ENCODE peak calls at places on chromosomes 3 and 15, in four cellular contexts. One of them, this sample, is unnamed.

GRCh38 chr15:96947830-96948229 is 617.3 kb downstream of the NR2F2 start:
- DNase-seq in WTC11: peak; percentile 38
- DNase-seq in K562: no peak
- DNase-seq in HepG2: no peak
- DNase-seq in this sample: no peak

GRCh38 chr3:119716998-119717397 is 14.2 kb downstream of the CFAP91 start:
- DNase-seq in WTC11: no peak
- DNase-seq in K562: no peak
- DNase-seq in HepG2: peak; percentile 80
- DNase-seq in this sample: no peak

GRCh38 chr15:37931868-37932267 is 2.6 kb upstream of the TMCO5A start:
- DNase-seq in WTC11: no peak
- DNase-seq in K562: no peak
- DNase-seq in HepG2: no peak
- DNase-seq in this sample: no peak

GRCh38 chr3:16943857-16944256 is 59.1 kb downstream of the PLCL2 start:
- DNase-seq in WTC11: no peak
- DNase-seq in K562: no peak
- DNase-seq in HepG2: no peak
- DNase-seq in this sample: no peak

GRCh38 chr3:43632269-43632733 is 10.5 kb upstream of the ANO10 start:
- DNase-seq in WTC11: no peak
- DNase-seq in K562: peak; percentile 53
- DNase-seq in HepG2: no peak
- DNase-seq in this sample: no peak

GRCh38 chr3:89571707-89572106 is 464.3 kb downstream of the EPHA3 start:
- DNase-seq in WTC11: no peak
- DNase-seq in K562: no peak
- DNase-seq in HepG2: no peak
- DNase-seq in this sample: no peak

GRCh38 chr3:56025316-56025715 is 443.0 kb downstream of the ERC2 start:
- DNase-seq in WTC11: no peak
- DNase-seq in K562: no peak
- DNase-seq in HepG2: no peak
- DNase-seq in this sample: no peak

GRCh38 chr3:58651268-58651667 is 15.3 kb downstream of the FAM3D start:
- DNase-seq in WTC11: no peak
- DNase-seq in K562: no peak
- DNase-seq in HepG2: no peak
- DNase-seq in this sample: no peak

GRCh38 chr3:30368978-30369377 is 237.4 kb upstream of the TGFBR2 start:
- DNase-seq in WTC11: no peak
- DNase-seq in K562: no peak
- DNase-seq in HepG2: no peak
- DNase-seq in this sample: no peak

GRCh38 chr3:100427694-100428093 is 26.4 kb downstream of the LNP1 start:
- DNase-seq in WTC11: no peak
- DNase-seq in K562: no peak
- DNase-seq in HepG2: no peak
- DNase-seq in this sample: no peak

GRCh38 chr3:14680716-14681115 is 5.8 kb downstream of the C3orf20 start:
- DNase-seq in WTC11: no peak
- DNase-seq in K562: no peak
- DNase-seq in HepG2: peak; percentile 64
- DNase-seq in this sample: no peak

GRCh38 chr3:32304510-32304909 is 66.0 kb downstream of the CMTM8 start:
- DNase-seq in WTC11: no peak
- DNase-seq in K562: no peak
- DNase-seq in HepG2: peak; percentile 88
- DNase-seq in this sample: no peak

GRCh38 chr3:184337315-184337714 is at the start of gene FAM131A:
- DNase-seq in WTC11: no peak
- DNase-seq in K562: no peak
- DNase-seq in HepG2: no peak
- DNase-seq in this sample: no peak

GRCh38 chr3:187880438-187880837 is 135.2 kb upstream of the BCL6 start:
- DNase-seq in WTC11: no peak
- DNase-seq in K562: no peak
- DNase-seq in HepG2: no peak
- DNase-seq in this sample: no peak

GRCh38 chr3:142270407-142270806 is 45.0 kb upstream of the GK5 start:
- DNase-seq in WTC11: no peak
- DNase-seq in K562: no peak
- DNase-seq in HepG2: no peak
- DNase-seq in this sample: no peak

GRCh38 chr3:55718956-55719355 is 231.8 kb upstream of the WNT5A start:
- DNase-seq in WTC11: no peak
- DNase-seq in K562: no peak
- DNase-seq in HepG2: no peak
- DNase-seq in this sample: no peak

GRCh38 chr3:100027321-100027720 is 87.0 kb downstream of the FILIP1L start:
- DNase-seq in WTC11: no peak
- DNase-seq in K562: no peak
- DNase-seq in HepG2: no peak
- DNase-seq in this sample: no peak

GRCh38 chr15:101001056-101001455 is 81.9 kb downstream of the LRRK1 start:
- DNase-seq in WTC11: no peak
- DNase-seq in K562: no peak
- DNase-seq in HepG2: no peak
- DNase-seq in this sample: no peak

GRCh38 chr3:8793242-8793641 is 23.8 kb upstream of the OXTR start:
- DNase-seq in WTC11: no peak
- DNase-seq in K562: no peak
- DNase-seq in HepG2: no peak
- DNase-seq in this sample: no peak

GRCh38 chr3:24588568-24588967 is 93.9 kb upstream of the THRB start:
- DNase-seq in WTC11: no peak
- DNase-seq in K562: no peak
- DNase-seq in HepG2: no peak
- DNase-seq in this sample: no peak

GRCh38 chr3:1275495-1275894 is 182.7 kb downstream of the CNTN6 start:
- DNase-seq in WTC11: no peak
- DNase-seq in K562: no peak
- DNase-seq in HepG2: no peak
- DNase-seq in this sample: no peak

GRCh38 chr3:66442254-66443249 is 58.3 kb downstream of the LRIG1 start:
- DNase-seq in WTC11: peak; percentile 70
- DNase-seq in K562: no peak
- DNase-seq in HepG2: peak; percentile 75
- DNase-seq in this sample: no peak

GRCh38 chr15:48507416-48508065 is 138.0 kb downstream of the FBN1 start:
- DNase-seq in WTC11: peak; percentile 18
- DNase-seq in K562: peak; percentile 28
- DNase-seq in HepG2: peak; percentile 43
- DNase-seq in this sample: peak; percentile 8

GRCh38 chr15:29043731-29044485 is 158.1 kb downstream of the APBA2 start:
- DNase-seq in WTC11: no peak
- DNase-seq in K562: no peak
- DNase-seq in HepG2: no peak
- DNase-seq in this sample: no peak

GRCh38 chr3:53161820-53162671 is 1.0 kb downstream of the PRKCD start:
- DNase-seq in WTC11: peak; percentile 43
- DNase-seq in K562: peak; percentile 74
- DNase-seq in HepG2: no peak
- DNase-seq in this sample: no peak

GRCh38 chr15:60932051-60932915 is 296.8 kb downstream of the RORA start:
- DNase-seq in WTC11: no peak
- DNase-seq in K562: no peak
- DNase-seq in HepG2: no peak
- DNase-seq in this sample: no peak

GRCh38 chr3:20054549-20054987 is 14.3 kb downstream of the KAT2B start:
- DNase-seq in WTC11: no peak
- DNase-seq in K562: no peak
- DNase-seq in HepG2: peak; percentile 78
- DNase-seq in this sample: peak; percentile 82

GRCh38 chr15:89356634-89357298 is 22.1 kb upstream of the POLG start:
- DNase-seq in WTC11: no peak
- DNase-seq in K562: no peak
- DNase-seq in HepG2: no peak
- DNase-seq in this sample: no peak

GRCh38 chr3:149442845-149443544 is 31.5 kb upstream of the TM4SF4 start:
- DNase-seq in WTC11: no peak
- DNase-seq in K562: no peak
- DNase-seq in HepG2: no peak
- DNase-seq in this sample: peak; percentile 35

GRCh38 chr15:42151012-42151615 is 5.3 kb downstream of the PLA2G4F start:
- DNase-seq in WTC11: no peak
- DNase-seq in K562: no peak
- DNase-seq in HepG2: no peak
- DNase-seq in this sample: no peak
- TF ChIP-seq ETV6 in WTC11: no peak
- TF ChIP-seq ETV6 in K562: no peak
- TF ChIP-seq ETV6 in HepG2: no peak
- TF ChIP-seq ETV6 in this sample: no peak

GRCh38 chr3:134074790-134075567 is 45.3 kb upstream of the SLCO2A1 start:
- DNase-seq in WTC11: no peak
- DNase-seq in K562: no peak
- DNase-seq in HepG2: no peak
- DNase-seq in this sample: no peak
- TF ChIP-seq ETV6 in WTC11: no peak
- TF ChIP-seq ETV6 in K562: no peak
- TF ChIP-seq ETV6 in HepG2: no peak
- TF ChIP-seq ETV6 in this sample: no peak

DNA sequence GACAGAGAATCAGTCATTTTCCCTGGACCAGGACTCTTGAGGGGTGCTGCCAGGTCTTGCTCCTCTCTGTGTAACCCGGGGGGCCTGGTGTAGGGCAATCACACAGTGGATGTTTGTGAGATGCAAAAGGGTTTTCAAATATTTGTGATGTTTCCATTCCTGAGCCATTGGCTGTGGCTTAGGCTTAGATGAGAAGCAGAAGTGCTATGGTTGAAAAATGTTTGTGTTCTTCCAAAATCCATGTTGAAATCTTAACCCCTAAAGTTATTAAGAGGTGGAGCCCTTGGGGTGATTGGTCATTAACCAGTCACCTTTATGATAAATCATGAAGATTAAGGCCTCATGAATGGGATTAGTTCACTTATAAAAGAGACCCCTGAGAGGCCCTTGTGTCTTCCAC is 36.5 kb downstream of the CORO2B start:
- DNase-seq in WTC11: no peak
- DNase-seq in K562: no peak
- DNase-seq in HepG2: no peak
- DNase-seq in this sample: no peak
- TF ChIP-seq ETV6 in WTC11: no peak
- TF ChIP-seq ETV6 in K562: no peak
- TF ChIP-seq ETV6 in HepG2: no peak
- TF ChIP-seq ETV6 in this sample: no peak

GRCh38 chr15:25179673-25180511 is 225.1 kb downstream of the SNRPN start:
- DNase-seq in WTC11: peak; percentile 5
- DNase-seq in K562: no peak
- DNase-seq in HepG2: no peak
- DNase-seq in this sample: no peak
- TF ChIP-seq ETV6 in WTC11: no peak
- TF ChIP-seq ETV6 in K562: no peak
- TF ChIP-seq ETV6 in HepG2: no peak
- TF ChIP-seq ETV6 in this sample: no peak

DNA sequence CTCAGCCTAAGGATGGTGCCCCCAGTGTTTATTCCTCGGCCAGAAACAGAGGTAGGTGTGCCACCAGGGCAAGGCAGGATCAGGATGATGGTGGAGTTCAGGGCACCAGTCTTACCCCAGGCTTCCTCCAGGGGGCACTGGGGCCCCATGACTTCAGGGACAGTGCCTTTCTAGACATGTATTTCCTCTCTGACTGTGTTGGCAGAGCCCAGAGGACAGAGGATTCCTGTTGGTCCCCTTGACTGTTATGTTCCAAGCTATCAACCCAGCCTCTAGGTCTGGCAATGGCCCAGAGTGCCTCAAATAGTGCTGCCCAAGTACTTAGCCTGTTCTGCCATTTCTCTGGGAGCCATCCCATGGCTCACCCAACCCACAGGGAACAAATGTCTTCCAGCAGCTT is 2.8 kb downstream of the HEMK1 start:
- DNase-seq in WTC11: peak; percentile 76
- DNase-seq in K562: peak; percentile 58
- DNase-seq in HepG2: peak; percentile 66
- DNase-seq in this sample: no peak
- TF ChIP-seq ETV6 in WTC11: no peak
- TF ChIP-seq ETV6 in K562: no peak
- TF ChIP-seq ETV6 in HepG2: peak; percentile 27
- TF ChIP-seq ETV6 in this sample: no peak

GRCh38 chr3:122233109-122233952 is 49.9 kb downstream of the CASR start:
- DNase-seq in WTC11: no peak
- DNase-seq in K562: no peak
- DNase-seq in HepG2: no peak
- DNase-seq in this sample: peak; percentile 86

GRCh38 chr3:122227036-122227781 is 43.7 kb downstream of the CASR start:
- DNase-seq in WTC11: no peak
- DNase-seq in K562: no peak
- DNase-seq in HepG2: no peak
- DNase-seq in this sample: no peak

GRCh38 chr3:122232485-122232884 is 49.0 kb downstream of the CASR start:
- DNase-seq in WTC11: no peak
- DNase-seq in K562: no peak
- DNase-seq in HepG2: no peak
- DNase-seq in this sample: no peak

GRCh38 chr3:122231781-122232180 is 48.3 kb downstream of the CASR start:
- DNase-seq in WTC11: no peak
- DNase-seq in K562: no peak
- DNase-seq in HepG2: no peak
- DNase-seq in this sample: no peak

GRCh38 chr3:122230174-122230573 is 46.7 kb downstream of the CASR start:
- DNase-seq in WTC11: no peak
- DNase-seq in K562: no peak
- DNase-seq in HepG2: no peak
- DNase-seq in this sample: no peak
- TF ChIP-seq ETV6 in WTC11: no peak
- TF ChIP-seq ETV6 in K562: no peak
- TF ChIP-seq ETV6 in HepG2: no peak
- TF ChIP-seq ETV6 in this sample: no peak

This sample was measured in GM12878.